ENCODE peak calls at places on chromosomes 13 and 19, in six cellular contexts. K, S, W, R, Z and Q are unnamed samples.

GRCh38 chr19:38152461-38153379 is 71.3 kb downstream of the DPF1 start:
- DNase-seq in K (peak; percentile 52), S (no peak), W (no peak), R (peak; percentile 41), Z (no peak), Q (peak; percentile 88)

GRCh38 chr19:5804516-5805464 is at the start of gene NRTN:
- DNase-seq in K (no peak), S (peak; percentile 50), W (peak; percentile 62), R (no peak), Z (no peak), Q (peak; percentile 79)

GRCh38 chr13:74767031-74767430 is 632.8 kb upstream of the KLF12 start:
- DNase-seq in K (no peak), S (no peak), W (no peak), R (peak; percentile 86), Z (no peak), Q (no peak)

GRCh38 chr19:13082192-13083007 is 20.3 kb downstream of the LYL1 start:
- DNase-seq in K (no peak), S (no peak), W (no peak), R (peak; percentile 58), Z (no peak), Q (peak; percentile 80)

GRCh38 chr13:34900288-34900739 is 41.8 kb upstream of the NBEA start:
- DNase-seq in K (no peak), S (no peak), W (no peak), R (no peak), Z (no peak), Q (no peak)

GRCh38 chr13:74115138-74115537 is 19.1 kb downstream of the KLF12 start:
- DNase-seq in K (no peak), S (no peak), W (no peak), R (peak; percentile 66), Z (no peak), Q (no peak)

GRCh38 chr19:46875234-46875633 is 14.4 kb downstream of the ARHGAP35 start:
- DNase-seq in K (no peak), S (no peak), W (no peak), R (no peak), Z (no peak), Q (no peak)

GRCh38 chr19:35592226-35592625 is 6.3 kb downstream of the PMIS2 start:
- DNase-seq in K (no peak), S (peak; percentile 17), W (peak; percentile 19), R (peak; percentile 71), Z (no peak), Q (no peak)

GRCh38 chr19:16896098-16896912 is 7.5 kb downstream of the F2RL3 start:
- DNase-seq in K (no peak), S (peak; percentile 27), W (peak; percentile 31), R (no peak), Z (no peak), Q (no peak)

GRCh38 chr19:51572415-51572814 is 1.3 kb downstream of the ZNF175 start:
- DNase-seq in K (no peak), S (no peak), W (peak; percentile 14), R (no peak), Z (no peak), Q (no peak)

GRCh38 chr19:39078436-39079200 is 5.5 kb upstream of the ACP7 start:
- DNase-seq in K (no peak), S (no peak), W (no peak), R (peak; percentile 96), Z (peak; percentile 90), Q (no peak)

GRCh38 chr19:39736088-39736487 is 1.7 kb downstream of the CLC start:
- DNase-seq in K (no peak), S (no peak), W (no peak), R (peak; percentile 1), Z (no peak), Q (no peak)

GRCh38 chr13:112606125-112607001 is 18.4 kb upstream of the TUBGCP3 start:
- DNase-seq in K (peak; percentile 96), S (peak; percentile 77), W (peak; percentile 94), R (peak; percentile 86), Z (peak; percentile 25), Q (peak; percentile 97)

GRCh38 chr13:112605531-112605990 is 17.6 kb upstream of the TUBGCP3 start:
- DNase-seq in K (no peak), S (no peak), W (no peak), R (no peak), Z (no peak), Q (no peak)

GRCh38 chr13:112601351-112601750 is 13.4 kb upstream of the TUBGCP3 start:
- DNase-seq in K (no peak), S (no peak), W (no peak), R (no peak), Z (no peak), Q (no peak)

GRCh38 chr13:112608212-112608611 is 20.3 kb upstream of the TUBGCP3 start:
- DNase-seq in K (no peak), S (no peak), W (no peak), R (no peak), Z (no peak), Q (no peak)

GRCh38 chr13:112603641-112604220 is 15.8 kb upstream of the TUBGCP3 start:
- DNase-seq in K (no peak), S (no peak), W (no peak), R (peak; percentile 53), Z (no peak), Q (no peak)
- H3K4me3 ChIP-seq in K (no peak overlapping the region), S (no peak overlapping the region), W (no peak overlapping the region), R (no peak overlapping the region), Z (no peak overlapping the region), Q (no peak overlapping the region)

GRCh38 chr19:57817976-57818375 is 3.3 kb upstream of the ZNF552 start:
- DNase-seq in K (no peak), S (no peak), W (no peak), R (no peak), Z (no peak), Q (no peak)

GRCh38 chr19:57816652-57817051 is 1.9 kb upstream of the ZNF552 start:
- DNase-seq in K (no peak), S (no peak), W (no peak), R (no peak), Z (no peak), Q (no peak)

GRCh38 chr19:57813919-57814504 is 701 bp downstream of the ZNF552 start:
- DNase-seq in K (no peak), S (no peak), W (peak; percentile 57), R (no peak), Z (no peak), Q (no peak)

GRCh38 chr19:57814505-57815246 is at the start of gene ZNF552:
- DNase-seq in K (peak; percentile 78), S (peak; percentile 90), W (peak; percentile 94), R (peak; percentile 94), Z (peak; percentile 66), Q (peak; percentile 86)

DNA sequence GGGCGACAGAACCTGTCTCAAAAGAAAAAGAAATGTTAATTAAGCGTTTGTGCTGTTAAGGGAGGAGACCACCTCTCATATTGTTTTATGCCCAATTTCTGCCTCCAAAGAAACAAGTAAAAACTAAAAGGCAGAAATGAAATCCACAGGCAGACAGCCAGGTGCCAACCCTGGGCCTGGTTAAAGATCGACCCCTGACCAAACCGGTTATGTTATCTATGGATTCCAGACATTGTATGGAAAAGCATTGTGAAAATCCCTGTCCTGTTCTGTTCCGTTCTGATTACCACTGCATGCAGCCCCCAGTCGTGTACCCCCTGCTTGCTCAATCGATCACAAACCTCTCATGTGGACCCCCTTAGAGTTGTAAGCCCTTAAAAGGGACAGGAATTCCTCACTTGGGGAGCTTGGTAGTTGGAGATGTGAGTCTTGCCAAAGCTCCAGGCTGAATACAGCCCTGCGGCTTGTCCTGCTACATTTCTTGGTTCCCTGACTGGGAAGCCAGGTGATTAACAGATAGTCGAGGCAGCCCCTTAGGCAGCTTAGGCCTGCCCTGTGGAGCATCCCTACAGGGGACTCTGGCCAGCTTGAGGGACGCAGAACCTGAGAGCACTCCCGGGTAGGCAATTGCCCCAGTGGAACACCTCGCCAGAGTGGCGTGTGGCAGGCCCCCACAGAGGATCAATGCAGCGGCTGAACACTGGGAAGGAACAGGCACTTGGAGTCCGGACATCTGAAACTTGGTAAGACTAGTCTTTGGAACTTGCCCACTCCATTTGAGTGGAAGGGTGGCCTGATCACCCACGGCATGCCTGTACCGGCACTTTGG is 748 bp upstream of the ZNF552 start:
- DNase-seq in K (no peak), S (no peak), W (no peak), R (no peak), Z (no peak), Q (no peak)
- H3K4me3 ChIP-seq in K (peak overlapping the region; percentile 75), S (no peak overlapping the region), W (no peak overlapping the region), R (peak overlapping the region; percentile 94), Z (no peak overlapping the region), Q (peak overlapping the region; percentile 96)

GRCh38 chr19:43478323-43478722 is 12.9 kb upstream of the LYPD3 start:
- DNase-seq in K (no peak), S (no peak), W (no peak), R (no peak), Z (no peak), Q (no peak)

GRCh38 chr19:43471091-43471490 is 5.7 kb upstream of the LYPD3 start:
- DNase-seq in K (no peak), S (no peak), W (no peak), R (no peak), Z (no peak), Q (no peak)

GRCh38 chr19:43474986-43475705 is 9.7 kb upstream of the LYPD3 start:
- DNase-seq in K (peak; percentile 97), S (peak; percentile 95), W (peak; percentile 96), R (peak; percentile 93), Z (peak; percentile 53), Q (peak; percentile 98)

GRCh38 chr19:43476606-43477005 is 11.2 kb upstream of the LYPD3 start:
- DNase-seq in K (no peak), S (no peak), W (no peak), R (peak; percentile 73), Z (peak; percentile 79), Q (no peak)

GRCh38 chr19:43474487-43474886 is 9.1 kb upstream of the LYPD3 start:
- DNase-seq in K (no peak), S (no peak), W (no peak), R (no peak), Z (no peak), Q (no peak)
- H3K4me3 ChIP-seq in K (peak overlapping the region; percentile 53), S (no peak overlapping the region), W (no peak overlapping the region), R (no peak overlapping the region), Z (no peak overlapping the region), Q (no peak overlapping the region)

GRCh38 chr19:2685204-2685704 is 17.2 kb downstream of the GNG7 start:
- DNase-seq in K (no peak), S (no peak), W (no peak), R (no peak), Z (no peak), Q (no peak)
- H3K4me3 ChIP-seq in K (no peak overlapping the region), S (no peak overlapping the region), W (no peak overlapping the region), R (no peak overlapping the region), Z (no peak overlapping the region), Q (no peak overlapping the region)